ENCODE peak calls at places on chromosomes 4 and X, in five cellular contexts. One of them, this sample, is unnamed.

GRCh38 chrX:57817302-57817701 is 93.0 kb downstream of the ZXDA start:
- DNase-seq in uterus: no peak
- DNase-seq in AG04449: no peak
- DNase-seq in fibroblast of pulmonary artery: peak; percentile 11
- DNase-seq in upper lobe of left lung: no peak
- DNase-seq in this sample: no peak

GRCh38 chr4:25993564-25994185 is 79.7 kb downstream of the SMIM20 start:
- DNase-seq in uterus: no peak
- DNase-seq in AG04449: no peak
- DNase-seq in fibroblast of pulmonary artery: peak; percentile 7
- DNase-seq in upper lobe of left lung: no peak
- DNase-seq in this sample: no peak

GRCh38 chr4:6720202-6720699 is 4.3 kb downstream of the BLOC1S4 start:
- DNase-seq in uterus: peak; percentile 83
- DNase-seq in AG04449: no peak
- DNase-seq in fibroblast of pulmonary artery: peak; percentile 75
- DNase-seq in upper lobe of left lung: peak; percentile 74
- DNase-seq in this sample: no peak

GRCh38 chrX:12885508-12885907 is 18.6 kb downstream of the TLR7 start:
- DNase-seq in uterus: no peak
- DNase-seq in AG04449: no peak
- DNase-seq in fibroblast of pulmonary artery: no peak
- DNase-seq in upper lobe of left lung: no peak
- DNase-seq in this sample: no peak

GRCh38 chrX:72026341-72027023 is 105.2 kb downstream of the RTL5 start:
- DNase-seq in uterus: no peak
- DNase-seq in AG04449: no peak
- DNase-seq in fibroblast of pulmonary artery: no peak
- DNase-seq in upper lobe of left lung: no peak
- DNase-seq in this sample: no peak

GRCh38 chrX:63613531-63614028 is 171.4 kb downstream of the ARHGEF9 start:
- DNase-seq in uterus: no peak
- DNase-seq in AG04449: no peak
- DNase-seq in fibroblast of pulmonary artery: no peak
- DNase-seq in upper lobe of left lung: no peak
- DNase-seq in this sample: no peak

GRCh38 chrX:95076449-95076848 is 1402.4 kb downstream of the FAM133A start:
- DNase-seq in uterus: no peak
- DNase-seq in AG04449: no peak
- DNase-seq in fibroblast of pulmonary artery: peak; percentile 33
- DNase-seq in upper lobe of left lung: no peak
- DNase-seq in this sample: no peak

GRCh38 chrX:24153175-24153795 is 3.8 kb downstream of the ZFX start:
- DNase-seq in uterus: no peak
- DNase-seq in AG04449: no peak
- DNase-seq in fibroblast of pulmonary artery: no peak
- DNase-seq in upper lobe of left lung: peak; percentile 27
- DNase-seq in this sample: no peak

GRCh38 chrX:24292358-24292757 is 21.5 kb downstream of the SUPT20HL2 start:
- DNase-seq in uterus: peak; percentile 69
- DNase-seq in AG04449: no peak
- DNase-seq in fibroblast of pulmonary artery: no peak
- DNase-seq in upper lobe of left lung: no peak
- DNase-seq in this sample: no peak

GRCh38 chr4:120769227-120769626 is 153.3 kb downstream of the PRDM5 start:
- DNase-seq in uterus: no peak
- DNase-seq in AG04449: peak; percentile 64
- DNase-seq in fibroblast of pulmonary artery: peak; percentile 84
- DNase-seq in upper lobe of left lung: no peak
- DNase-seq in this sample: peak; percentile 15

GRCh38 chr4:4502694-4503311 is 39.0 kb downstream of the STX18 start:
- DNase-seq in uterus: no peak
- DNase-seq in AG04449: no peak
- DNase-seq in fibroblast of pulmonary artery: peak; percentile 54
- DNase-seq in upper lobe of left lung: no peak
- DNase-seq in this sample: no peak

GRCh38 chrX:40176256-40176978 is 78.7 kb upstream of the BCOR start:
- DNase-seq in uterus: peak; percentile 67
- DNase-seq in AG04449: no peak
- DNase-seq in fibroblast of pulmonary artery: peak; percentile 28
- DNase-seq in upper lobe of left lung: peak; percentile 66
- DNase-seq in this sample: no peak

GRCh38 chrX:71509289-71509688 is 23.6 kb upstream of the OGT start:
- DNase-seq in uterus: no peak
- DNase-seq in AG04449: no peak
- DNase-seq in fibroblast of pulmonary artery: no peak
- DNase-seq in upper lobe of left lung: no peak
- DNase-seq in this sample: no peak

GRCh38 chrX:115960440-115961084 is 210.0 kb upstream of the AGTR2 start:
- DNase-seq in uterus: no peak
- DNase-seq in AG04449: no peak
- DNase-seq in fibroblast of pulmonary artery: no peak
- DNase-seq in upper lobe of left lung: no peak
- DNase-seq in this sample: no peak

GRCh38 chrX:120797201-120797938 is 78.3 kb downstream of the CT47B1 start:
- DNase-seq in uterus: no peak
- DNase-seq in AG04449: no peak
- DNase-seq in fibroblast of pulmonary artery: peak; percentile 59
- DNase-seq in upper lobe of left lung: no peak
- DNase-seq in this sample: no peak

GRCh38 chr4:1975391-1975801 is 33.4 kb downstream of the NELFA start:
- DNase-seq in uterus: no peak
- DNase-seq in AG04449: no peak
- DNase-seq in fibroblast of pulmonary artery: no peak
- DNase-seq in upper lobe of left lung: peak; percentile 85
- DNase-seq in this sample: no peak

GRCh38 chr4:30716158-30716557 is 4.0 kb upstream of the PCDH7 start:
- DNase-seq in uterus: no peak
- DNase-seq in AG04449: no peak
- DNase-seq in fibroblast of pulmonary artery: peak; percentile 63
- DNase-seq in upper lobe of left lung: no peak
- DNase-seq in this sample: no peak

GRCh38 chr4:56874166-56874565 is 33.5 kb upstream of the REST start:
- DNase-seq in uterus: no peak
- DNase-seq in AG04449: no peak
- DNase-seq in fibroblast of pulmonary artery: no peak
- DNase-seq in upper lobe of left lung: no peak
- DNase-seq in this sample: no peak
- H3K4me3 ChIP-seq in uterus: no peak overlapping the region
- H3K4me3 ChIP-seq in AG04449: no peak overlapping the region
- H3K4me3 ChIP-seq in fibroblast of pulmonary artery: no peak overlapping the region
- H3K4me3 ChIP-seq in upper lobe of left lung: no peak overlapping the region
- H3K4me3 ChIP-seq in this sample: no peak overlapping the region

GRCh38 chr4:157980158-157980557 is 192.7 kb downstream of the GASK1B start:
- DNase-seq in uterus: no peak
- DNase-seq in AG04449: no peak
- DNase-seq in fibroblast of pulmonary artery: no peak
- DNase-seq in upper lobe of left lung: no peak
- DNase-seq in this sample: no peak
- TF ChIP-seq CTCF in uterus: no peak
- TF ChIP-seq CTCF in AG04449: no peak
- TF ChIP-seq CTCF in fibroblast of pulmonary artery: no peak
- TF ChIP-seq CTCF in upper lobe of left lung: no peak
- TF ChIP-seq CTCF in this sample: no peak

GRCh38 chr4:19358015-19358414 is 893.7 kb upstream of the SLIT2 start:
- DNase-seq in uterus: no peak
- DNase-seq in AG04449: no peak
- DNase-seq in fibroblast of pulmonary artery: peak; percentile 23
- DNase-seq in upper lobe of left lung: no peak
- DNase-seq in this sample: no peak
- H3K4me3 ChIP-seq in uterus: no peak overlapping the region
- H3K4me3 ChIP-seq in AG04449: no peak overlapping the region
- H3K4me3 ChIP-seq in fibroblast of pulmonary artery: no peak overlapping the region
- H3K4me3 ChIP-seq in upper lobe of left lung: no peak overlapping the region
- H3K4me3 ChIP-seq in this sample: no peak overlapping the region

GRCh38 chr4:81404294-81404693 is 67.4 kb downstream of the RASGEF1B start:
- DNase-seq in uterus: no peak
- DNase-seq in AG04449: no peak
- DNase-seq in fibroblast of pulmonary artery: no peak
- DNase-seq in upper lobe of left lung: no peak
- DNase-seq in this sample: no peak
- TF ChIP-seq CTCF in uterus: no peak
- TF ChIP-seq CTCF in AG04449: no peak
- TF ChIP-seq CTCF in fibroblast of pulmonary artery: peak; percentile 3
- TF ChIP-seq CTCF in upper lobe of left lung: no peak
- TF ChIP-seq CTCF in this sample: peak; percentile 54

DNA sequence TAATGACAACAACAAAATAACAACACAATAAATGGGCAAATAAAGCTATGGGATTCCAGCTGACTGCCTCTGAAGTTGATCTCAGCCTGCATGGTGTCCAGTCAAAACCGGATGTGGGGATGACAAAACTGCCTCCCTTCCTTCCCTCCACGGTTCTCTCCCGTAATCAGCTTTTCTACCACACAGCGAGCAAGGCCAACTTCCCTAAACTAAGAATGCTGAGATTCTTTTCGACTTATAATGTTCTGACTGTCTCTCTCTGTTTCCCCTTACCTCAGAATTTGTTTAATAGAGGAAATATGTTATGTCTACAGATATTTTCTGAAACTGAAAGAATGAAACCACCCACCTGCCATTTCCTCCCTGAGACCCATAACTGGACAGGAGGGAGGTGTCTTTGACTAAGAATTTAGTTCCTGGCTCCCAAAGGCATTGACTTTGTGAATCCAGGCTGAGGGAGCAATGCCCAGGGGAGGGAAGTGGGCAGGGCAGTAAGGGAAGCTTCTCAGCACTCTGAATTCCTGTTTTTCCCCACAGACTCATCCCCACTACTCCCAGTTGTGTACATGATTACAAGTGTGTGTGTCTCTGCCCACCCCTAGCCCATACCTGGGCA is 1.0 kb upstream of the TLR1 start:
- DNase-seq in uterus: no peak
- DNase-seq in AG04449: no peak
- DNase-seq in fibroblast of pulmonary artery: peak; percentile 62
- DNase-seq in upper lobe of left lung: peak; percentile 59
- DNase-seq in this sample: no peak
- H3K4me3 ChIP-seq in uterus: peak overlapping the region; percentile 27
- H3K4me3 ChIP-seq in AG04449: no peak overlapping the region
- H3K4me3 ChIP-seq in fibroblast of pulmonary artery: peak overlapping the region; percentile 36
- H3K4me3 ChIP-seq in upper lobe of left lung: no peak overlapping the region
- H3K4me3 ChIP-seq in this sample: no peak overlapping the region

GRCh38 chr4:159303435-159303834 is 200.6 kb downstream of the RAPGEF2 start:
- DNase-seq in uterus: no peak
- DNase-seq in AG04449: no peak
- DNase-seq in fibroblast of pulmonary artery: no peak
- DNase-seq in upper lobe of left lung: no peak
- DNase-seq in this sample: no peak

GRCh38 chr4:159297088-159297487 is 194.2 kb downstream of the RAPGEF2 start:
- DNase-seq in uterus: no peak
- DNase-seq in AG04449: no peak
- DNase-seq in fibroblast of pulmonary artery: no peak
- DNase-seq in upper lobe of left lung: no peak
- DNase-seq in this sample: no peak

GRCh38 chr4:159296061-159296460 is 193.2 kb downstream of the RAPGEF2 start:
- DNase-seq in uterus: no peak
- DNase-seq in AG04449: no peak
- DNase-seq in fibroblast of pulmonary artery: no peak
- DNase-seq in upper lobe of left lung: no peak
- DNase-seq in this sample: no peak

GRCh38 chr4:159298502-159298901 is 195.6 kb downstream of the RAPGEF2 start:
- DNase-seq in uterus: no peak
- DNase-seq in AG04449: peak; percentile 67
- DNase-seq in fibroblast of pulmonary artery: no peak
- DNase-seq in upper lobe of left lung: no peak
- DNase-seq in this sample: no peak
- TF ChIP-seq CTCF in uterus: no peak
- TF ChIP-seq CTCF in AG04449: no peak
- TF ChIP-seq CTCF in fibroblast of pulmonary artery: no peak
- TF ChIP-seq CTCF in upper lobe of left lung: no peak
- TF ChIP-seq CTCF in this sample: no peak

GRCh38 chrX:44342866-44343265 is 606 bp downstream of the EFHC2 start:
- DNase-seq in uterus: no peak
- DNase-seq in AG04449: no peak
- DNase-seq in fibroblast of pulmonary artery: no peak
- DNase-seq in upper lobe of left lung: no peak
- DNase-seq in this sample: no peak

GRCh38 chrX:44338361-44338760 is 5.1 kb downstream of the EFHC2 start:
- DNase-seq in uterus: no peak
- DNase-seq in AG04449: no peak
- DNase-seq in fibroblast of pulmonary artery: no peak
- DNase-seq in upper lobe of left lung: no peak
- DNase-seq in this sample: no peak

GRCh38 chrX:44344687-44345086 is 1.2 kb upstream of the EFHC2 start:
- DNase-seq in uterus: no peak
- DNase-seq in AG04449: no peak
- DNase-seq in fibroblast of pulmonary artery: no peak
- DNase-seq in upper lobe of left lung: no peak
- DNase-seq in this sample: no peak

GRCh38 chrX:44344194-44344593 is 722 bp upstream of the EFHC2 start:
- DNase-seq in uterus: peak; percentile 18
- DNase-seq in AG04449: no peak
- DNase-seq in fibroblast of pulmonary artery: no peak
- DNase-seq in upper lobe of left lung: peak; percentile 58
- DNase-seq in this sample: no peak

GRCh38 chrX:44343412-44343942 is at the start of gene EFHC2:
- DNase-seq in uterus: peak; percentile 58
- DNase-seq in AG04449: no peak
- DNase-seq in fibroblast of pulmonary artery: peak; percentile 20
- DNase-seq in upper lobe of left lung: peak; percentile 47
- DNase-seq in this sample: no peak
- H3K4me3 ChIP-seq in uterus: peak within 1 kb of the TSS; percentile 39
- H3K4me3 ChIP-seq in AG04449: peak within 1 kb of the TSS; percentile 39
- H3K4me3 ChIP-seq in fibroblast of pulmonary artery: peak within 1 kb of the TSS; percentile 54
- H3K4me3 ChIP-seq in upper lobe of left lung: peak within 1 kb of the TSS; percentile 39
- H3K4me3 ChIP-seq in this sample: peak within 1 kb of the TSS; percentile 65

DNA sequence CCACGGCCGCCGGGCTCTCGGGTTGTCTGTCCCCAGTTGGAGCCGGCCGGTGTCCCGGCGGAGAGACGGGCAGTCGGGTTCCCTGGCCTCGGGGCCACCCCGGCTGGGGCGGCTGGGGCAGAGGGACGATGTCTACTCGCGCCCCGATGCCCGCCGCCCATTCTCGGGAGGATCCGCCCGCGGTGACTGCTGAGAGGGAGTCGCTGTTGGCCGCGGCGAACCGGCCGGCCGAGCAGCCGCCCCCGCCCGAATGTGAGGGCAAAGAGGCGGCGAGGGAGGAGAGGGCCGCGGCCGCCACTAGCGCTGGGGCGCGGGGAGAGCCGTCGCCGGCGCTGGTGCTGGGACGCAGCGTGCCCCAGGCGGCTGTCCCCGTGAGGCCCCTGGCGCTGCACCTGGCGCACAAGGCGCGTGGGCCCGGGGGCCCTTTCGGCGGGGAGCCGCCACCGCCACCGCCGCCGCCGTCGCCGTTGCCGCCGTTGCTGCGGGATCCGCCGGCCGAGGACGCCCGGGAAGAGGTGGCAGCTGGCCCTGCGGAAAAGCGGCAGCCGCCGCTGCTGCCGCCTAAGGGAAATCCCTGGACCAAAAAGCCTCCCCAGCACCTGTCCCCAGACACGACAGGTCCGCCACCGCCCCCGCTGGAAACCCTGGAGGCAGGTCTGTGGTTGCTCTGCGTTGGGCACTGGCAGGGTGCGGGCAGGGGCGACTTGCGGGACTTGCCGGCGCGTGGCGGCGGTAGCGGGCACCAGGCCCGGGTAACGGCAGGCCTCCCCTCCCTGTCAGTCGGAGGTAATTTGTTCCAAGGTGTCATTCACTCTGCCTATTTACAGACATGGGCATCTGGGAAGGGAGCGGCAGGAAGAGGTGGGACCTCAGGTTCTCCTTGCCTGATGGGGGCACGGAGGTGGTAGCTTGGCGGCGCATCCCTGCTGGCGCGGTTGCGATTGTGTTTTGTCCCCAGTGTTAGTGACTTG is 739 bp downstream of the LARP1B start:
- DNase-seq in uterus: peak; percentile 47
- DNase-seq in AG04449: no peak
- DNase-seq in fibroblast of pulmonary artery: peak; percentile 34
- DNase-seq in upper lobe of left lung: peak; percentile 58
- DNase-seq in this sample: no peak
- TF ChIP-seq CTCF in uterus: peak; percentile 2
- TF ChIP-seq CTCF in AG04449: no peak
- TF ChIP-seq CTCF in fibroblast of pulmonary artery: peak; percentile 6
- TF ChIP-seq CTCF in upper lobe of left lung: no peak
- TF ChIP-seq CTCF in this sample: peak; percentile 22